ENCODE peak calls at places on chromosome 10, in six cellular contexts. J is iPS DF 6.9, S is ovary, M is pancreas, L is aorta, P is uterus. D is an unnamed sample.

GRCh38 chr10:44295619-44296222 is 89.2 kb downstream of the CXCL12 start:
- DNase-seq in L (no peak), P (no peak), S (no peak), J (no peak), M (no peak), D (no peak)

GRCh38 chr10:16260388-16260787 is 176.4 kb upstream of the PTER start:
- DNase-seq in J (no peak), L (no peak), M (no peak), P (no peak), S (no peak), D (no peak)

GRCh38 chr10:130741901-130742625 is 569.5 kb downstream of the TCERG1L start:
- DNase-seq in L (peak; percentile 52), S (no peak), M (no peak), P (no peak), J (no peak), D (no peak)

GRCh38 chr10:43188702-43189101 is 50.5 kb downstream of the CSGALNACT2 start:
- DNase-seq in L (no peak), M (no peak), P (no peak), S (no peak), J (no peak), D (no peak)

GRCh38 chr10:124624875-124625274 is 119.3 kb downstream of the FAM53B start:
- DNase-seq in L (no peak), P (no peak), M (no peak), J (no peak), S (no peak), D (no peak)

GRCh38 chr10:66627156-66627555 is 298.7 kb upstream of the LRRTM3 start:
- DNase-seq in M (no peak), J (peak; percentile 16), P (no peak), L (no peak), S (no peak), D (no peak)

GRCh38 chr10:107540981-107541380 is 376.5 kb upstream of the SORCS1 start:
- DNase-seq in L (no peak), S (no peak), M (no peak), P (no peak), J (no peak), D (no peak)

GRCh38 chr10:30602747-30603146 is 26.8 kb downstream of the LYZL2 start:
- DNase-seq in P (no peak), L (no peak), S (no peak), M (no peak), J (no peak), D (no peak)

GRCh38 chr10:13990392-13990805 is 340.3 kb downstream of the FRMD4A start:
- DNase-seq in L (no peak), J (no peak), M (no peak), P (peak; percentile 48), S (peak; percentile 56), D (no peak)

GRCh38 chr10:82866424-82867020 is 991.5 kb downstream of the NRG3 start:
- DNase-seq in S (no peak), L (no peak), M (no peak), P (no peak), J (no peak), D (no peak)

GRCh38 chr10:58618158-58618676 is 105.5 kb downstream of the BICC1 start:
- DNase-seq in L (no peak), M (no peak), S (no peak), J (no peak), P (no peak), D (no peak)

GRCh38 chr10:76311752-76312699 is 880.6 kb downstream of the LRMDA start:
- DNase-seq in P (no peak), S (no peak), J (no peak), L (no peak), M (peak; percentile 20), D (no peak)

GRCh38 chr10:9707205-9707604 is 1310.5 kb upstream of the CELF2 start:
- DNase-seq in L (no peak), S (no peak), J (no peak), M (no peak), P (no peak), D (no peak)

GRCh38 chr10:124956764-124957163 is 14.8 kb downstream of the ZRANB1 start:
- DNase-seq in L (no peak), M (no peak), S (no peak), P (no peak), J (no peak), D (no peak)

GRCh38 chr10:78626471-78626870 is 442.3 kb upstream of the ZMIZ1 start:
- DNase-seq in S (no peak), M (no peak), L (no peak), P (no peak), J (no peak), D (no peak)

GRCh38 chr10:88926484-88927249 is 25.9 kb downstream of the ACTA2 start:
- DNase-seq in M (no peak), J (no peak), P (no peak), S (no peak), L (no peak), D (no peak)

GRCh38 chr10:124125305-124126116 is 32.1 kb upstream of the CHST15 start:
- DNase-seq in J (peak; percentile 22), S (no peak), M (no peak), L (peak; percentile 40), P (no peak), D (no peak)

GRCh38 chr10:18214692-18215563 is 74.7 kb downstream of the CACNB2 start:
- DNase-seq in L (no peak), S (peak; percentile 80), M (peak; percentile 30), P (peak; percentile 57), J (no peak), D (peak; percentile 7)

GRCh38 chr10:62076872-62077271 is 175.4 kb downstream of the ARID5B start:
- DNase-seq in S (no peak), L (no peak), J (no peak), P (no peak), M (no peak), D (no peak)

GRCh38 chr10:8214587-8214986 is 160.1 kb downstream of the GATA3 start:
- DNase-seq in S (no peak), P (no peak), J (no peak), L (no peak), M (no peak), D (no peak)

GRCh38 chr10:14447112-14447839 is 116.6 kb upstream of the FRMD4A start:
- DNase-seq in P (no peak), L (no peak), S (no peak), J (no peak), M (no peak), D (no peak)

GRCh38 chr10:88557659-88558058 is 25.5 kb downstream of the RNLS start:
- DNase-seq in P (no peak), S (no peak), M (no peak), L (no peak), J (no peak), D (no peak)

GRCh38 chr10:100567826-100568225 is 32.1 kb downstream of the HIF1AN start:
- DNase-seq in J (no peak), M (no peak), L (no peak), P (no peak), S (no peak), D (no peak)

GRCh38 chr10:79070091-79070610 is 1.4 kb downstream of the ZMIZ1 start:
- DNase-seq in M (peak; percentile 67), J (no peak), L (peak; percentile 85), S (peak; percentile 69), P (peak; percentile 48), D (no peak)

GRCh38 chr10:119996944-119997343 is 104.4 kb downstream of the SEC23IP start:
- DNase-seq in S (no peak), L (no peak), P (no peak), J (no peak), M (no peak), D (no peak)

GRCh38 chr10:28125701-28126100 is 126.8 kb upstream of the ODAD2 start:
- DNase-seq in S (no peak), L (no peak), M (no peak), P (no peak), J (no peak), D (no peak)

GRCh38 chr10:89327803-89328441 is at the start of gene IFIT3:
- DNase-seq in L (no peak), S (peak; percentile 70), P (peak; percentile 65), M (no peak), J (no peak), D (peak; percentile 37)

GRCh38 chr10:103929396-103929921 is 11.5 kb upstream of the STN1 start:
- DNase-seq in M (no peak), L (no peak), P (no peak), S (no peak), J (no peak), D (no peak)

GRCh38 chr10:5585517-5586222 is 60.9 kb downstream of the CALML3 start:
- DNase-seq in P (no peak), J (no peak), M (no peak), S (no peak), L (peak; percentile 37), D (no peak)

GRCh38 chr10:16436758-16437539 is at the start of gene PTER:
- DNase-seq in M (peak; percentile 99), J (peak; percentile 79), P (peak; percentile 95), S (peak; percentile 80), L (peak; percentile 99), D (peak; percentile 95)

GRCh38 chr10:124063736-124064135 is 29.7 kb downstream of the CHST15 start:
- DNase-seq in M (no peak), S (peak; percentile 72), L (peak; percentile 44), J (no peak), P (peak; percentile 53), D (no peak)

GRCh38 chr10:71722849-71723248 is 3.3 kb upstream of the C10orf105 start:
- DNase-seq in P (no peak), J (no peak), S (no peak), L (no peak), M (no peak), D (no peak)
- H3K4me1 ChIP-seq in P (peaks cover 3% of the 10 kb centered on the region), J (peaks cover 6% of the 10 kb centered on the region), S (peaks cover 29% of the 10 kb centered on the region), L (no peaks in the 10 kb centered on the region), M (peaks cover 4% of the 10 kb centered on the region), D (peaks cover 74% of the 10 kb centered on the region)

GRCh38 chr10:117221156-117221711 is 19.7 kb upstream of the SLC18A2 start:
- DNase-seq in S (no peak), P (no peak), L (peak; percentile 58), J (no peak), M (no peak), D (no peak)

GRCh38 chr10:117217196-117217761 is 20.0 kb downstream of the KCNK18 start:
- DNase-seq in J (no peak), S (no peak), P (no peak), M (peak; percentile 48), L (no peak), D (peak; percentile 1)

GRCh38 chr10:117216611-117217195 is 19.4 kb downstream of the KCNK18 start:
- DNase-seq in S (peak; percentile 68), P (peak; percentile 64), J (no peak), M (peak; percentile 82), L (peak; percentile 90), D (peak; percentile 63)

GRCh38 chr10:117216028-117216427 is 18.7 kb downstream of the KCNK18 start:
- DNase-seq in P (no peak), J (no peak), S (no peak), M (no peak), L (no peak), D (no peak)

GRCh38 chr10:117218654-117219053 is 21.4 kb downstream of the KCNK18 start:
- DNase-seq in P (no peak), J (no peak), S (no peak), M (no peak), L (no peak), D (no peak)
- H3K27me3 ChIP-seq in P (no peaks in the 10 kb centered on the region), J (peaks cover 12% of the 10 kb centered on the region), S (no peaks in the 10 kb centered on the region), M (peaks cover 8% of the 10 kb centered on the region), L (no peaks in the 10 kb centered on the region), D (peaks cover 4% of the 10 kb centered on the region)

GRCh38 chr10:110916554-110917346 is 2.2 kb downstream of the BBIP1 start:
- DNase-seq in S (no peak), P (no peak), M (no peak), L (no peak), J (no peak), D (no peak)
- H3K4me1 ChIP-seq in S (peaks cover 1% of the 10 kb centered on the region), P (peaks cover 4% of the 10 kb centered on the region), M (peaks cover 41% of the 10 kb centered on the region), L (peaks cover 5% of the 10 kb centered on the region), J (peaks cover 3% of the 10 kb centered on the region), D (peaks cover 28% of the 10 kb centered on the region)

GRCh38 chr10:49404321-49404878 is 8.5 kb upstream of the DRGX start:
- DNase-seq in M (no peak), S (no peak), J (no peak), L (no peak), P (no peak), D (no peak)
- H3K27me3 ChIP-seq in M (no peaks in the 10 kb centered on the region), S (no peaks in the 10 kb centered on the region), J (peaks cover under 1% of the 10 kb centered on the region), L (no peaks in the 10 kb centered on the region), P (no peaks in the 10 kb centered on the region), D (no peaks in the 10 kb centered on the region)